ENCODE peak calls at places on chromosomes 7 and 10, in four cellular contexts. X, S, T and A are unnamed samples.

GRCh38 chr10:81472927-81473470 is 402.0 kb upstream of the NRG3 start:
- DNase-seq in X (no peak), S (no peak), T (no peak), A (no peak)

GRCh38 chr7:114977277-114977676 is 55.4 kb downstream of the MDFIC start:
- DNase-seq in X (no peak), S (no peak), T (no peak), A (no peak)

GRCh38 chr7:64888561-64888900 is 14.5 kb upstream of the ZNF273 start:
- DNase-seq in X (no peak), S (no peak), T (peak; percentile 47), A (no peak)

GRCh38 chr10:15858895-15859294 is 1.4 kb downstream of the MINDY3 start:
- DNase-seq in X (no peak), S (no peak), T (no peak), A (no peak)

GRCh38 chr10:58998924-58999713 is 177.3 kb upstream of the PHYHIPL start:
- DNase-seq in X (no peak), S (no peak), T (no peak), A (no peak)

GRCh38 chr7:66847879-66848810 is 72.9 kb upstream of the TMEM248 start:
- DNase-seq in X (no peak), S (no peak), T (no peak), A (no peak)

GRCh38 chr7:44163591-44163990 is 22.5 kb upstream of the MYL7 start:
- DNase-seq in X (no peak), S (no peak), T (no peak), A (no peak)

GRCh38 chr7:72048420-72048819 is 363.7 kb downstream of the CALN1 start:
- DNase-seq in X (no peak), S (no peak), T (no peak), A (no peak)

GRCh38 chr10:99370993-99371392 is 41.8 kb downstream of the CNNM1 start:
- DNase-seq in X (no peak), S (no peak), T (no peak), A (no peak)

GRCh38 chr10:132457328-132458070 is 60.5 kb downstream of the PWWP2B start:
- DNase-seq in X (no peak), S (no peak), T (peak; percentile 68), A (no peak)

GRCh38 chr10:94108200-94108599 is 114.5 kb downstream of the PLCE1 start:
- DNase-seq in X (no peak), S (no peak), T (no peak), A (no peak)

GRCh38 chr7:66050990-66051424 is 24.6 kb upstream of the ASL start:
- DNase-seq in X (no peak), S (no peak), T (no peak), A (no peak)

GRCh38 chr10:94370501-94370900 is 7.8 kb upstream of the NOC3L start:
- DNase-seq in X (no peak), S (no peak), T (no peak), A (no peak)

GRCh38 chr7:151818674-151819519 is 58.0 kb downstream of the PRKAG2 start:
- DNase-seq in X (no peak), S (no peak), T (no peak), A (no peak)

GRCh38 chr10:20034732-20035131 is 218.5 kb downstream of the PLXDC2 start:
- DNase-seq in X (no peak), S (no peak), T (no peak), A (no peak)

GRCh38 chr7:30923009-30923773 is 11.5 kb downstream of the AQP1 start:
- DNase-seq in X (no peak), S (peak; percentile 9), T (peak; percentile 28), A (peak; percentile 3)

GRCh38 chr7:12578930-12579640 is 8.6 kb downstream of the SCIN start:
- DNase-seq in X (no peak), S (no peak), T (no peak), A (no peak)

GRCh38 chr7:157690833-157691382 is 354.1 kb downstream of the DNAJB6 start:
- DNase-seq in X (no peak), S (no peak), T (peak; percentile 46), A (no peak)

GRCh38 chr7:45578467-45578866 is 4.3 kb downstream of the ADCY1 start:
- DNase-seq in X (no peak), S (no peak), T (no peak), A (no peak)

GRCh38 chr7:102080003-102080361 is 206.7 kb upstream of the SH2B2 start:
- DNase-seq in X (no peak), S (no peak), T (no peak), A (no peak)

GRCh38 chr10:98323221-98324164 is 55.5 kb upstream of the LOXL4 start:
- DNase-seq in X (no peak), S (no peak), T (peak; percentile 53), A (no peak)